ENCODE peak calls at places on chromosomes 2 and 18, in six cellular contexts. N, Z, B, F, V and K are unnamed samples.

GRCh38 chr2:96256611-96257113 is 9.1 kb downstream of the TMEM127 start:
- DNase-seq in F (peak), Z (no peak), V (no peak), N (no peak), B (no peak), K (peak)

GRCh38 chr2:229445013-229445412 is 173.9 kb upstream of the PID1 start:
- DNase-seq in Z (peak), V (peak), B (no peak), N (peak), F (peak), K (no peak)

GRCh38 chr18:8279931-8280330 is 329.3 kb upstream of the RAB12 start:
- DNase-seq in Z (peak), B (no peak), V (no peak), F (no peak), N (no peak), K (no peak)

GRCh38 chr2:71395471-71395870 is 57.9 kb upstream of the DYSF start:
- DNase-seq in Z (no peak), F (no peak), B (no peak), N (no peak), V (no peak), K (no peak)

GRCh38 chr2:7109558-7109935 is 192.3 kb downstream of the RNF144A start:
- DNase-seq in N (no peak), V (no peak), F (no peak), B (no peak), Z (no peak), K (no peak)

GRCh38 chr18:58590827-58591226 is 38.1 kb downstream of the ALPK2 start:
- DNase-seq in F (no peak), Z (no peak), N (no peak), B (no peak), V (no peak), K (no peak)

GRCh38 chr2:100017633-100018032 is 124.8 kb downstream of the AFF3 start:
- DNase-seq in N (no peak), B (no peak), Z (no peak), V (no peak), F (no peak), K (no peak)

GRCh38 chr2:227871375-227871788 is at the start of gene DAW1:
- DNase-seq in Z (peak), V (peak), F (peak), B (peak), N (no peak), K (no peak)

GRCh38 chr2:20666364-20667150 is at the start of gene GDF7:
- DNase-seq in N (no peak), V (no peak), F (peak), B (no peak), Z (no peak), K (no peak)

GRCh38 chr2:31312898-31313297 is 78.9 kb downstream of the EHD3 start:
- DNase-seq in B (no peak), Z (no peak), F (no peak), N (no peak), V (no peak), K (no peak)

GRCh38 chr2:105377871-105378270 is 21.0 kb downstream of the FHL2 start:
- DNase-seq in B (no peak), V (no peak), N (no peak), Z (no peak), F (no peak), K (no peak)

GRCh38 chr2:148244593-148245292 is 223.9 kb downstream of the MBD5 start:
- DNase-seq in N (peak), B (no peak), Z (no peak), V (no peak), F (no peak), K (no peak)

GRCh38 chr2:143390185-143390584 is 261.0 kb downstream of the ARHGAP15 start:
- DNase-seq in B (no peak), V (no peak), Z (no peak), N (no peak), F (no peak), K (no peak)

GRCh38 chr2:66987747-66988146 is 409.4 kb upstream of the ETAA1 start:
- DNase-seq in V (no peak), B (no peak), N (no peak), F (no peak), Z (no peak), K (no peak)

GRCh38 chr2:71299507-71299906 is 32.1 kb upstream of the ZNF638 start:
- DNase-seq in V (no peak), N (no peak), F (no peak), Z (no peak), B (no peak), K (peak)

GRCh38 chr2:2103320-2103719 is 227.8 kb downstream of the MYT1L start:
- DNase-seq in V (no peak), Z (no peak), F (no peak), B (no peak), N (no peak), K (no peak)

GRCh38 chr18:57728941-57729511 is 74.1 kb downstream of the ATP8B1 start:
- DNase-seq in B (no peak), V (peak), F (no peak), N (no peak), Z (no peak), K (no peak)

GRCh38 chr2:196592912-196593881 is 46.3 kb upstream of the CCDC150 start:
- DNase-seq in F (peak), N (no peak), B (peak), Z (no peak), V (peak), K (no peak)

GRCh38 chr2:66437601-66438497 is 2.9 kb downstream of the MEIS1 start:
- DNase-seq in B (no peak), V (no peak), N (no peak), F (peak), Z (no peak), K (no peak)

GRCh38 chr2:62281661-62282060 is 85.7 kb downstream of the B3GNT2 start:
- DNase-seq in N (no peak), V (no peak), Z (no peak), B (no peak), F (no peak), K (no peak)

DNA sequence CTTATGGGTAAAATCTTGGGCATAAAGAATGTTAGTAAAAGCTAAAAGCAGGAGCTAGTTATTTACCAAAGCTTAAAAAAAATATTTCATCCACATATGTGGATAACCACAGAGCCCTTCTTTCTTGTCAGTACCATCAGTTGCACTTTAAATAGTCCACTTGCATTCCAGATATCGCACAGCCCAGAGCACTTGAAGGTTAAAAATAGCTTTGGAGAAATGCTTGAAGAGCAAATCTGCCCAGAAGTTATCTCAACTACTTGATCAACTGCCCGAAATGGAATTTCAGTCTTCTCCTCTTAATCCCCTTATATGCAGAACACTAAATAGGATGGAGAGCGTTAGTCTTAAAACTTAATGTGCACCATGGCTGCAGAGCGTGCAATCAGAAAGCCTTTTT is 148.3 kb downstream of the PLEKHA3 start:
- DNase-seq in V (no peak), Z (no peak), N (no peak), B (no peak), F (no peak), K (no peak)
- H3K4me3 ChIP-seq in V (no peak), Z (no peak), N (no peak), B (no peak), F (no peak), K (no peak)

GRCh38 chr2:230719340-230719739 is 6.7 kb downstream of the CAB39 start:
- DNase-seq in B (no peak), Z (no peak), N (no peak), V (no peak), F (no peak), K (no peak)

GRCh38 chr2:230723363-230723762 is 10.7 kb downstream of the CAB39 start:
- DNase-seq in N (no peak), V (no peak), B (no peak), F (no peak), Z (no peak), K (peak)

GRCh38 chr2:230721712-230722111 is 9.1 kb downstream of the CAB39 start:
- DNase-seq in V (no peak), F (no peak), Z (no peak), N (no peak), B (no peak), K (peak)

GRCh38 chr2:230717595-230717994 is 5.0 kb downstream of the CAB39 start:
- DNase-seq in V (no peak), Z (no peak), B (no peak), N (no peak), F (no peak), K (no peak)

DNA sequence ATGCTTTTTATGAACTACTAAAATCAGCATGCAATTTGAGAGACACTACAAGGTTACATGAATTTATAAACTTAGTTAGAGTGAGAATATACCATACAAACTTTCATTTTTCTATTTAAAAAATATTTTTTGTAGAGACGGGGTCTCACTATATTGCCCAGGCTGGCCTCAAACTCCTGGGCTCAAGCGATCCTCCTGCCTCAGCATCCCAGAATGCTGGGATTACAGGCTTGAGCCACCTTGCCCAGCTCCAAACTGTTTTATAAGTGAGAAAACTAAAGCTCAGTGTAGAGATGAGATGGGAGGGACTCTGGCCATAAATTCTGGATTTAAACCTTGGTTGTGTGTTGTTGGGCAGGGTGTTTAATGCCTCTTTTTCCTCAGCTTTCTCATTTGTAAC is 9.6 kb downstream of the CAB39 start:
- DNase-seq in N (no peak), F (no peak), B (no peak), V (no peak), Z (no peak), K (no peak)
- H3K4me3 ChIP-seq in N (no peak), F (no peak), B (no peak), V (no peak), Z (no peak), K (no peak)

DNA sequence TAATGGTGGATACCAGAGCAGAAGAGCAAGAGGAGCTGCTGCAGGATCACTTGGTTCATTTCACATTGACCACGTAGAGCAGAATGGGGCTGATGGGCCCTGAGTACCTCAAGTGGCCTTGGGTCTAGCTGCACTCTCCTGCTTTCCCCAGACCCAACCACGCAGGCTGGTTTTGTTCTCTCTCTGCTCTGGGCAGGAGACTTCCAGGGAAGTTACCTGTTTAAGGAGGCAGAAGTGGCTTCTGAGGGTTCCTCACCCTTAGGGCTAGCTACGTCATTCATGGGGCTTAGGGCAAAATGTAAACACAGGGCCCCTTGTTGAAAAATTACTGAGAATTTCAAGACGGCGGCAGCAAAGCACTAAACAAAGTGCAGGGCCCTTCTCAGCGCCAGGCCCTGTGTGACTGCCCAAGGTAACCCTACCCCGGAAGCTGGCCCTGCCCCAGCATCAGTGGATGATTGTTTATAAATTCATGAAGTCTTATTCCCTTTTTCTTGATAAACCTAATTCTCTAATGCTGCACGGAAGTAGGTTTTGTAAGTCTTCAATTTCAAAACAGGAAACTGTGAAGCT is 75.9 kb downstream of the TMEM182 start:
- DNase-seq in F (no peak), V (no peak), B (no peak), N (no peak), Z (no peak), K (no peak)
- H3K4me3 ChIP-seq in F (no peak), V (no peak), B (no peak), N (no peak), Z (no peak), K (no peak)

DNA sequence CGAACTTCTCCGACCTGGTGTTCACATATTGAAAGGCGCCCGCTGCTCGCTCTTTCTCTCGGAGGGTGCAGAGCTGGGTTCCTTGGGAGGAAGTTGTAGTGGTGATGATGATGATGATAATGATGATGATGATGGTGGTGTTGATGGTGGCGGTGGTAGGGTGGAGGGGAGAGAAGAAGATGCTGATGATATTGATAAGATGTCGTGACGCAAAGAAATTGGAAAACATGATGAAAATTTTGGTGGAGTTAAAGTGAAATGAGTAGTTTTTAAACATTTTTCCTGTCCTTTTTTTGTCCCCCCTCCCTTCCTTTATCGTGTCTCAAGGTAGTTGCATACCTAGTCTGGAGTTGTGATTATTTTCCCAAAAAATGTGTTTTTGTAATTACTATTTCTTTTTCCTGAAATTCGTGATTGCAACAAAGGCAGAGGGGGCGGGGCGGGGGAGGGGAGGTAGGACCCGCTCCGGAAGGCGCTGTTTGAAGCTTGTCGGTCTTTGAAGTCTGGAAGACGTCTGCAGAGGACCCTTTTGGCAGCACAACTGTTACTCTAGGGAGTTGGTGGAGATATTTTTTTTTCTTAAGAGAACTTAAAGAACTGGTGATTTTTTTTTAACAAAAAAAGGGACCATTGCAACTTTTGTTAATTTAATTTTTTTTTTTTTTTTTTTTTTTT is 2.0 kb downstream of the SOX11 start:
- DNase-seq in N (no peak), V (no peak), F (no peak), B (no peak), Z (no peak), K (peak)
- H3K4me3 ChIP-seq in N (peak), V (no peak), F (no peak), B (no peak), Z (no peak), K (peak)

GRCh38 chr2:127421871-127422618 is 3.8 kb downstream of the PROC start:
- DNase-seq in F (no peak), N (no peak), Z (no peak), B (no peak), V (no peak), K (no peak)
- H3K4me3 ChIP-seq in F (no peak), N (no peak), Z (no peak), B (no peak), V (no peak), K (no peak)

GRCh38 chr2:173432049-173432754 is 77.5 kb downstream of the CDCA7 start:
- DNase-seq in N (no peak), B (no peak), F (no peak), V (no peak), Z (no peak), K (no peak)
- H3K4me3 ChIP-seq in N (no peak), B (no peak), F (no peak), V (peak), Z (no peak), K (no peak)

GRCh38 chr2:219251656-219252055 is 1.4 kb upstream of the TUBA4B start:
- DNase-seq in Z (no peak), F (no peak), N (no peak), V (no peak), B (no peak), K (no peak)

GRCh38 chr2:219247678-219248642 is 2.7 kb downstream of the STK16 start:
- DNase-seq in V (no peak), N (no peak), B (no peak), F (no peak), Z (no peak), K (peak)

GRCh38 chr2:219250044-219250781 is 2.8 kb upstream of the TUBA4B start:
- DNase-seq in V (no peak), B (no peak), N (no peak), Z (no peak), F (no peak), K (no peak)

GRCh38 chr2:219248845-219249202 is 3.5 kb downstream of the STK16 start:
- DNase-seq in N (no peak), B (no peak), Z (no peak), V (no peak), F (no peak), K (no peak)

DNA sequence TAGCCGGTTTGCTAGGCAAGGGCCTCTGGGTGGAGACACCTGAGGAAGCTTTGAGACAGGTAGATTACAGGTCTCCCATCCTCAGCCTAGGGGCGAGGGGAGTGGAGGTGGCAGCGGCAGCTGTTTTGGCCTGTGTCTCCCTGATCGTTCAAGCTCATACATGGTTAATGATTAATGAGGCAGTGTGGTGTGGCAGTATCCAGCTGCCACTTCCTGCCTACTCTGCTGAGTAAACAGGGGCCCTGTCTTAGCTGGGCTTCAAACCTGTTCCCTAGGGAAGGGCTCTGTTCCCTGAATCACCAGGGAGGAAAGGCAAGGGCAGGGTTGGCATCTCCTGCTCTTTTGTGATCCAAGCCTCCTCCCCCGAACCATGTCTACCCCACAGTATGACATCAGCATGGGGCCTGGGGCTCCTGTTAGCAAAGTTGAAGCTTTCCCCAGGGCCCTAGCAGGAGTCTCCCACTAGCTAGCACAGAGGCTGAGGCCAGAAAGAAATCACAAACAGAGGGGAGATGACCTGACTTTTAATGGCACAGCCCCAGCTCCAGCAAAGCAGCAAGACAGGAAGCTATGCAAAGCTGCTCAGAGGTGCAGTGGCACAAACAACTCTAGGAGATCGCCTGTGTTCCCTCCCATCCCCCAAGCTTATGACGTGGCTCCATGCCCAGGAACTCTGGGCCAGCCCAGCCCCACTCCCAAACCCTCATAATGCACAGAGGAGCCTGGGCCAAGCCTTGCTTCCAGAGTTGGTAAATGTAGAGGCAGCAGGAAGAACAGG is 3.7 kb upstream of the TUBA4B start:
- DNase-seq in V (peak), N (no peak), F (peak), B (no peak), Z (peak), K (no peak)
- H3K4me3 ChIP-seq in V (peak), N (no peak), F (no peak), B (peak), Z (no peak), K (no peak)